ENCODE peak calls at places on chromosome 18, in nine cellular contexts. Y is heart right ventricle; Z is mammary epithelial cell; U is foreskin keratinocyte; H is upper lobe of right lung; Q is fibroblast of lung; D is CD4-positive, CD25-positive, alpha-beta regulatory T cell; E is HepG2; G is right atrium auricular region. K is an unnamed sample.

GRCh38 chr18:62925031-62925688 is 209.8 kb downstream of the PHLPP1 start:
- DNase-seq in Y (no peak), Z (peak; percentile 53), U (peak; percentile 20), H (no peak), Q (peak; percentile 51), D (no peak), E (no peak), G (no peak), K (no peak)

GRCh38 chr18:37551249-37551648 is 14.3 kb downstream of the CELF4 start:
- DNase-seq in Y (no peak), Z (no peak), U (no peak), H (peak; percentile 20), Q (no peak), D (no peak), E (no peak), G (no peak), K (no peak)

GRCh38 chr18:59478591-59478990 is 119.5 kb upstream of the LMAN1 start:
- DNase-seq in Y (no peak), Z (no peak), U (no peak), H (no peak), Q (peak; percentile 87), D (no peak), E (no peak), G (no peak), K (no peak)

GRCh38 chr18:31553800-31554199 is 37.9 kb upstream of the TTR start:
- DNase-seq in Y (no peak), Z (no peak), U (no peak), H (no peak), Q (no peak), D (no peak), E (no peak), G (no peak), K (no peak)

GRCh38 chr18:79863946-79864725 is 66.4 kb downstream of the KCNG2 start:
- DNase-seq in Y (no peak), Z (no peak), U (no peak), H (peak; percentile 45), Q (no peak), D (no peak), E (no peak), G (no peak), K (no peak)

GRCh38 chr18:59502222-59502898 is 143.3 kb upstream of the LMAN1 start:
- DNase-seq in Y (no peak), Z (peak; percentile 84), U (peak; percentile 89), H (no peak), Q (peak; percentile 97), D (no peak), E (no peak), G (peak; percentile 75), K (no peak)

GRCh38 chr18:74546751-74547530 is 12.6 kb downstream of the CNDP1 start:
- DNase-seq in Y (peak; percentile 39), Z (peak; percentile 22), U (peak; percentile 9), H (no peak), Q (peak; percentile 39), D (no peak), E (no peak), G (no peak), K (no peak)

GRCh38 chr18:79246309-79247108 is 149.2 kb upstream of the NFATC1 start:
- DNase-seq in Y (peak; percentile 73), Z (peak; percentile 78), U (peak; percentile 78), H (peak; percentile 81), Q (peak; percentile 66), D (peak; percentile 61), E (peak; percentile 36), G (peak; percentile 71), K (peak; percentile 77)

GRCh38 chr18:33116376-33116775 is 324.1 kb downstream of the CCDC178 start:
- DNase-seq in Y (no peak), Z (no peak), U (peak; percentile 11), H (peak; percentile 49), Q (peak; percentile 14), D (no peak), E (no peak), G (no peak), K (no peak)

GRCh38 chr18:43888601-43889000 is 611.3 kb upstream of the SYT4 start:
- DNase-seq in Y (no peak), Z (no peak), U (no peak), H (no peak), Q (peak; percentile 65), D (no peak), E (no peak), G (no peak), K (no peak)

GRCh38 chr18:79803611-79804051 is 5.9 kb downstream of the KCNG2 start:
- DNase-seq in Y (no peak), Z (no peak), U (no peak), H (peak; percentile 49), Q (no peak), D (no peak), E (no peak), G (no peak), K (no peak)

GRCh38 chr18:28476302-28476701 is 299.4 kb upstream of the CDH2 start:
- DNase-seq in Y (no peak), Z (no peak), U (no peak), H (no peak), Q (no peak), D (no peak), E (no peak), G (no peak), K (no peak)
- H3K27me3 ChIP-seq in Y (no peaks in the 10 kb centered on the region), Z (peaks cover 2% of the 10 kb centered on the region), U (no peaks in the 10 kb centered on the region), H (no peaks in the 10 kb centered on the region), Q (no peaks in the 10 kb centered on the region), D (no peaks in the 10 kb centered on the region), E (no peaks in the 10 kb centered on the region), G (no peaks in the 10 kb centered on the region), K (no peaks in the 10 kb centered on the region)

DNA sequence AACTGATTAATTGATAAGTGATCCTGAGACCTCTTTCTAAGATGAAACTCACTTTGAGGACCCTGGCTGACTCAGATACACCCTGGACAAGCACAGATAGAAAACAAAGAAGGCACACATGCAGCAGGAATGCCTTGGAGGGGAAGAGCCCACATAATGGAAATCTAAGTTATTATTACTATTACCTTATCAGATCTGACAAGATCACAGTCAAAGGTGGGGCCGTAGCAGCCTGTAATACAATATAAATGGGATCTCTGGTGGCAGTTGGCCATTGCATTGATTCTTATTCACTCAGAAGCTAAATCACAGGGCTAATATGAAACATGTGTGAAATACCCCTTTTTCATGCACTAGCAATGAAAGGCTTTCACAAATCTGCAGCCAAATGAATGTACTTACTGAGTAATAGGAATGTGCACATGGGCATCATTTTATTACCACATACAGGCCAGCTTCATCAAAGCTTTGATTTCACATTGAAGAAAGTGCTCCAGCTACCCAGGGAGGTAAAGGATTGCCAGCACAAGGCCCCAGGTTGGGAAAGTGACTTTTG is 84.0 kb downstream of the ZBTB7C start:
- DNase-seq in Y (no peak), Z (peak; percentile 49), U (peak; percentile 43), H (no peak), Q (no peak), D (no peak), E (no peak), G (no peak), K (no peak)
- H3K4me1 ChIP-seq in Y (peaks cover 4% of the 10 kb centered on the region), Z (peaks cover 70% of the 10 kb centered on the region), U (peaks cover 44% of the 10 kb centered on the region), H (peaks cover 5% of the 10 kb centered on the region), Q (peaks cover 6% of the 10 kb centered on the region), D (no peaks in the 10 kb centered on the region), E (no peaks in the 10 kb centered on the region), G (no peaks in the 10 kb centered on the region), K (no peaks in the 10 kb centered on the region)

GRCh38 chr18:48398074-48398473 is 11.1 kb downstream of the ZBTB7C start:
- DNase-seq in Y (no peak), Z (no peak), U (no peak), H (no peak), Q (no peak), D (no peak), E (no peak), G (no peak), K (no peak)
- H3K27me3 ChIP-seq in Y (no peaks in the 10 kb centered on the region), Z (no peaks in the 10 kb centered on the region), U (peaks cover 45% of the 10 kb centered on the region), H (no peaks in the 10 kb centered on the region), Q (peaks cover 21% of the 10 kb centered on the region), D (peaks cover 17% of the 10 kb centered on the region), E (peaks cover 4% of the 10 kb centered on the region), G (no peaks in the 10 kb centered on the region), K (no peaks in the 10 kb centered on the region)

GRCh38 chr18:7198326-7198725 is 32.6 kb upstream of the LRRC30 start:
- DNase-seq in Y (no peak), Z (no peak), U (no peak), H (no peak), Q (no peak), D (no peak), E (no peak), G (no peak), K (no peak)
- H3K4me1 ChIP-seq in Y (no peaks in the 10 kb centered on the region), Z (no peaks in the 10 kb centered on the region), U (no peaks in the 10 kb centered on the region), H (peaks cover 3% of the 10 kb centered on the region), Q (no peaks in the 10 kb centered on the region), D (no peaks in the 10 kb centered on the region), E (no peaks in the 10 kb centered on the region), G (no peaks in the 10 kb centered on the region), K (no peaks in the 10 kb centered on the region)

K was measured in naive thymus-derived CD4-positive, alpha-beta T cell.